ENCODE peak calls at places on chromosomes 11 and 22, in nine cellular contexts. O is cardiac fibroblast, A is OCI-LY7, K is uterus, Z is astrocyte, Y is prostate gland, N is testis, F is HCT116, C is endothelial cell. M is an unnamed sample.

GRCh38 chr11:82718307-82718706 is 15.4 kb downstream of the FAM181B start:
- DNase-seq in O (peak), Y (no peak), A (peak), K (no peak), C (peak), N (peak), Z (peak), F (peak), M (no peak)

GRCh38 chr22:36772451-36772850 is 3.5 kb downstream of the IFT27 start:
- DNase-seq in C (no peak), K (no peak), O (no peak), N (no peak), Z (no peak), Y (no peak), A (no peak), F (no peak), M (no peak)

GRCh38 chr11:75463106-75463774 is 30.2 kb upstream of the KLHL35 start:
- DNase-seq in Z (no peak), O (no peak), K (no peak), F (no peak), C (peak), N (no peak), Y (no peak), A (no peak), M (no peak)

GRCh38 chr11:119172513-119172912 is 4.0 kb downstream of the NLRX1 start:
- DNase-seq in Y (no peak), N (no peak), C (no peak), Z (no peak), O (no peak), F (no peak), A (no peak), K (no peak), M (no peak)

GRCh38 chr11:6576471-6577373 is 26.7 kb downstream of the RRP8 start:
- DNase-seq in Y (no peak), A (no peak), Z (peak), O (peak), K (peak), C (no peak), F (no peak), N (no peak), M (peak)

GRCh38 chr22:35530700-35531099 is 9.9 kb upstream of the RASD2 start:
- DNase-seq in A (no peak), K (no peak), F (no peak), O (no peak), N (peak), Y (no peak), Z (no peak), C (no peak), M (no peak)

GRCh38 chr22:36197065-36197440 is 4.6 kb downstream of the APOL4 start:
- DNase-seq in O (peak), Z (peak), Y (no peak), A (peak), C (peak), N (peak), F (no peak), K (peak), M (peak)

GRCh38 chr11:43399983-43400630 is 41.4 kb downstream of the TTC17 start:
- DNase-seq in A (no peak), Z (no peak), O (no peak), C (no peak), K (no peak), N (no peak), Y (no peak), F (no peak), M (no peak)

GRCh38 chr11:113805640-113806039 is 26.0 kb downstream of the CLDN25 start:
- DNase-seq in C (no peak), O (no peak), Y (no peak), A (no peak), K (no peak), Z (no peak), F (no peak), N (no peak), M (no peak)

GRCh38 chr11:118552341-118552740 is 13.4 kb downstream of the IFT46 start:
- DNase-seq in Y (no peak), C (no peak), Z (no peak), F (no peak), K (no peak), N (no peak), A (no peak), O (no peak), M (peak)

GRCh38 chr11:19890308-19890707 is 177.7 kb downstream of the NAV2 start:
- DNase-seq in F (no peak), Z (peak), K (no peak), N (no peak), A (no peak), Y (no peak), C (no peak), O (peak), M (no peak)

GRCh38 chr11:106418786-106419185 is 341.3 kb downstream of the AASDHPPT start:
- DNase-seq in Z (no peak), Y (no peak), K (no peak), N (no peak), O (no peak), F (no peak), A (no peak), C (no peak), M (no peak)

GRCh38 chr11:115921540-115921939 is 417.3 kb upstream of the CADM1 start:
- DNase-seq in O (no peak), A (no peak), Z (no peak), Y (no peak), C (no peak), K (no peak), N (no peak), F (no peak), M (no peak)

DNA sequence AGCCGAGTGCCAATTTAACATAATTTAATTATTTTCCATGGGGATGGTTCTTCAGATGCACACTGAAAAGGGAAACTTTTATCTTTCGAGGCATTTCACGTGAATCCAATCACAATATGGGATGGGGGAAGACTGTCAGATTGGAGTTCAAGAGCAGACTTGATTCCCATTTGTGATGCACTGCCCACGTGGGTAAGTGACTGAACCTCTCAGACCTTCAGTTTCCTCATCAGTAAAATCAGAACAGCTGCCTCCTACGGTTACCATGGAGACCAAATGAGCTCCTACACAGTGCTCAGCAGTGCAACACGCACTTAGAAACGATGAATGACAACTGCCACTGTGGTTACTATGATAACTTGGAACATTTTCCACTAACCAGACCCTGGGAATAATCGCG is 21.7 kb downstream of the KIAA0930 start:
- DNase-seq in N (no peak), Y (no peak), O (no peak), A (peak), C (no peak), Z (no peak), F (no peak), K (no peak), M (no peak)
- TF ChIP-seq CTCF in N (no peak), Y (no peak), O (no peak), A (no peak), C (no peak), Z (no peak), F (no peak), K (no peak), M (no peak)

DNA sequence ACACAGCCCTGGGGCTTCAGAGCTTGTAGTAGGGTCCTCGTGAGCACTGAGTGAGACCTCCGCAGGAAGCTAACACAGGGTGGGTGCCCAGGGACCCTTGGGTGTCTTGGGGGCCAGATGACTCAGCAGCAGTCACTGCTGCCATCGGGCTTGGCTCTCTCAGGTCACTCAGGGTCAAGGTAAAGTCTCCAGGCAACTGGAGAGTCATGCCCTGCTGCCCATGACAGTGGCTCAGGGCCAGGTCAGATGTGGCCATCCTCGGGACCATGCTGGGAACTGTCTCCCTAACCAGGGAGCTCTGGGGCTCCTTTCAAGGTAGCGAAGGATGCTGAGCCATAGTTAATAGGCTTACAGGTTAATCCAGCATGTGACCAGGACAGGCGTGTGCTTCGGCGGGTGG is 44.4 kb upstream of the SLC22A12 start:
- DNase-seq in F (no peak), Y (no peak), O (no peak), Z (no peak), A (no peak), N (no peak), K (no peak), C (no peak), M (no peak)
- TF ChIP-seq CTCF in F (no peak), Y (no peak), O (no peak), Z (no peak), A (no peak), N (no peak), K (no peak), C (no peak), M (no peak)

GRCh38 chr11:100638648-100639047 is 48.4 kb upstream of the ARHGAP42 start:
- DNase-seq in O (peak), K (no peak), F (no peak), C (no peak), Y (no peak), Z (no peak), N (no peak), A (no peak), M (no peak)
- TF ChIP-seq CTCF in O (no peak), K (no peak), F (no peak), C (no peak), Y (no peak), Z (no peak), N (no peak), A (no peak), M (no peak)

GRCh38 chr11:133896642-133897330 is 51.5 kb upstream of the SPATA19 start:
- DNase-seq in A (no peak), K (no peak), F (no peak), C (no peak), Z (no peak), N (peak), O (no peak), Y (no peak), M (peak)

GRCh38 chr11:133896028-133896427 is 50.7 kb upstream of the SPATA19 start:
- DNase-seq in A (no peak), F (no peak), N (no peak), Z (no peak), O (no peak), Y (no peak), C (no peak), K (no peak), M (no peak)

GRCh38 chr11:133898770-133899115 is 53.4 kb upstream of the SPATA19 start:
- DNase-seq in C (no peak), Y (no peak), N (peak), A (no peak), O (no peak), K (no peak), Z (no peak), F (no peak), M (peak)

GRCh38 chr11:133897331-133897650 is 52.0 kb upstream of the SPATA19 start:
- DNase-seq in K (no peak), Y (no peak), F (no peak), C (no peak), A (no peak), O (no peak), N (peak), Z (no peak), M (peak)

DNA sequence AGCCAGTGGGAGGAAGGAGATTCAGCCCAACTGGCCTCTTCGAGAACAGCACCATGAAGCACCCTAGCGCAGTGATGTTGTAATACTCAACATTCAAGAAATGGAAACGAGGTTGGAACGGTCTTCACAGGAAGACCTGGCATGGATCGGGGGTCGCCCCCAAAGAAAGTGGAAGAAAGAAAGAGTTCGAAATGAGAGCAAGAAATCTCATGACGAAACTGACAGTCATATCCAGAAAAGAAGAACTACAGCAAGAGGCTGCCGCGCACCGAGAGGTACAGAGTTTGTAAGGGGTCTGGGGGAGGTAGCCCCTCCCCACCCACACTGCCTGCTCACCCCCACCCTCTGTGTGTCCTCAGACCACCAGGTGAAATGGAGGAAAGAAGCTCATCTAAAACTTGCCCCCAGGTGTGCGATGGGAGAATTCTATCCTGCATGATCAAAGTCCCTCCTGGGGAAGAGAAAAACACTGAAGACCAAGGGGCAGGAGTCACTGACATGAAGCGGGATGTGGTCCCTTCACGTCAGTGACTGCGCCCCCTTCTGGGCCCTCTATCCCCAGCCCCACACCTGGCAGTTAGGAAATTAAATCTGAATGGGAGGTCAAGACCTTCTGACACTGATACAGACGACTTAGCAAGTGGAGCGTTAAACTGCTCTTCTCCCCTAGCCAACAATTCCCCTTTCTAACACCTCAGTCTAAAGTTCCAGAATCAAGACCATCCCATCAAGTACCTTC is 52.9 kb upstream of the SPATA19 start:
- DNase-seq in N (peak), O (no peak), F (no peak), Z (no peak), C (no peak), K (no peak), A (no peak), Y (no peak), M (peak)
- TF ChIP-seq CTCF in N (no peak), O (no peak), F (peak), Z (no peak), C (no peak), K (no peak), A (peak), Y (no peak), M (no peak)

DNA sequence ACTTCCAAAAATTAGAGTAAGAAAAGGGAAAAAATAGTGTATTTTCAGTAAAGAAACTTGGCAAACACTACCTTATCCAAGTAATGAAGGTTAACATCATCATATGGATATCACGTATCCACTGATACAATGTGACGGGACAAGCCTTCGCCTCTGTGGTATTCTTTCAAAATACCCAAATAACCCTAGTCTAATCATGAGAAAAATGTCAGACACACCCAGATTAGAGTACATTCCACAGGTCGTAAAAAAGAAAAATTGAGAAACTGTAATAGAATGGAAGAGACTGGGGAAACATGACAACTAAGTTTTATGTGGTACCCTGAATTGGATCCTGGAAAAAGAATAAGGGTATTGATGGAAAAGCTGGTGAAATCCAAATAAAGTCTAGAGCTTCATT is 48.9 kb downstream of the NARS2 start:
- DNase-seq in Z (no peak), N (no peak), K (no peak), O (no peak), C (no peak), A (no peak), F (no peak), Y (no peak), M (no peak)
- TF ChIP-seq CTCF in Z (no peak), N (no peak), K (no peak), O (no peak), C (no peak), A (no peak), F (no peak), Y (no peak), M (no peak)

GRCh38 chr22:29320546-29320945 is 5.0 kb upstream of the RASL10A start:
- DNase-seq in O (no peak), A (no peak), F (no peak), Z (no peak), N (no peak), C (no peak), Y (no peak), K (no peak), M (no peak)
- TF ChIP-seq CTCF in O (peak), A (peak), F (peak), Z (peak), N (no peak), C (no peak), Y (no peak), K (no peak), M (peak)

DNA sequence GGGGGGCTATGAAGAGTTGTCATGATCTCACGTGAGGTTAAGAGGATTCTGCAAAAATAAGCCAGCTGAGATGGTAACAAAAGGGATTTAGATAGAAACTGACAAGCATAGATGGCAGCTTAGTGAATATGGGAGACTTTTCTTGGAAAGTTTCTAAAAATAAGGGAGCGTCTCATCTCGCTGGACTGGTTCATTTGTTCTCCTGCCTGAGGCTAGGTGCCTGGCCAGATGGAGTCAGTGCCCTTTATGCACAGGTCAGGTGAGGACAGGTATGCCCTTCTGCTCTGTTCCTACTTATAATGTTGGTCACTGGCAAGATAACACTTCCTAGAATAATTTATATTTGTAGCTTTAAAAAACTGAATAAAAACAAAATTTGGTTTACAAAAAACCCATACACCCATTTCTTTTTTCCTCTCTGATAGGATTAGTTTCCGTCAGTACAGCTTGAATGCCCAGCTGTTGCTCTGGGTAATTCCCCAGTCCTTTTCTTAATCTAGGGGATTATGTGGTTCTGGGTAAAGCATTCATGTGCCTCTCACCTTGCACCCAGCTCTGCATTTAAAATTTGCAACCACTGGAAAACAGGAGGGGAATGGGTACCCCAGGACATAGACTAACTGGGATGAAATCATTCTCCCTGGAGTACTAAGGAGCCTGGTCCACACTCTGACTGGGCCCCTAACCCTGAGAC is 90.0 kb downstream of the AMOTL1 start:
- DNase-seq in A (no peak), C (no peak), Z (no peak), K (no peak), F (no peak), Y (no peak), O (no peak), N (no peak), M (no peak)
- TF ChIP-seq CTCF in A (no peak), C (no peak), Z (no peak), K (no peak), F (no peak), Y (no peak), O (no peak), N (no peak), M (no peak)

DNA sequence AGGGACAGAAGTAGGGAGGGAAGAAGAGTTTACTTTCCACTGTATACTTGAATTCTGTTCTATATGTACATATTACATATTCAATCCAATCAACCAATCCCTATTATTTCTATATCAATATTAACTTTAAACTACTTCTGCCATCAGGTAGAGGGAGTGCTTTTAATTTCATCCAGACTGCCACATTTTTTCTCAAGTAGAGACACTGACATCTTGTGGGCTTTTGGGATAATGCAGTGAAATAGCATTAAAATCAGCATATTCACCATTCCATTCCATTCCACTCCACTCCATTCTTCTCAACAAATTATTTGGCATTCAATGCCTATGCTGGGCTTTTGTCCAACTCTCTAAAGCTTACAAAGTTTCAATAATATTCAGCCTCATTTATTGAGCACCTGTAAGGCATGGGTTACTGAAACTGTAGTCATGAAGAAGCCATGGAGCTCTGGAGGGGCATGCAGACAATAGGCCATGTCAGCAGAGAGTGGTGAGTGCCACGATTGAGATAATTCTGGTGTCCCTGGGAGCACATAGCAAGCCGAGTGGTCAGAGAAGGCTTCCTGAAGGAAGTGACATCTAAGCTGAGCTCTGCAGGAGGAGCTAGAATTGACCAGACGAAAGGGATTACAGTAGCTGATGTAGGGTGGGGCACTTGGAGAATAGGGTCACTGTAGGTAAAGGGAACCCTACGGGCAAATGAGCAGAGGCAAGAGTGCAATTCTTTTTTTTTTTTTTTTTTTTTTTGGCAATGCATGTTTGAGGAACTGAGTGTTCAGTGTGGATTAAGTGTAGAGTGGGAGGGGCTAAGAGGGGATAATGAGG is 12.8 kb upstream of the CLPB start:
- DNase-seq in F (peak), Y (peak), K (no peak), Z (peak), C (peak), N (no peak), A (peak), O (peak), M (no peak)
- TF ChIP-seq CTCF in F (peak), Y (peak), K (peak), Z (peak), C (peak), N (peak), A (peak), O (peak), M (peak)

M was measured in osteocyte.